ENCODE peak calls at places on chromosome 6, in nine cellular contexts. X is fibroblast of pulmonary artery; S is EH; G is kidney tubule cell; Y is nephron progenitor cell; D is T-helper 2 cell; J is HS-5; U is activated naive CD4-positive, alpha-beta T cell treated with Interleukin-2 at 50 U/mL for 16 hours; C is HTR-8/SVneo. O is an unnamed sample.

GRCh38 chr6:145139451-145139850 is 595.9 kb downstream of the EPM2A start:
- DNase-seq in D (no peak), Y (no peak), J (peak; percentile 19), C (no peak), G (no peak), S (peak; percentile 9), U (no peak), X (no peak), O (no peak)

GRCh38 chr6:168226832-168227434 is 92.6 kb downstream of the DACT2 start:
- DNase-seq in C (no peak), D (no peak), J (no peak), U (no peak), S (no peak), X (no peak), G (no peak), Y (no peak), O (no peak)

GRCh38 chr6:47275640-47276039 is 34.1 kb downstream of the TNFRSF21 start:
- DNase-seq in X (no peak), C (no peak), U (no peak), D (no peak), J (no peak), Y (no peak), G (no peak), S (no peak), O (no peak)

GRCh38 chr6:170152989-170153388 is 137.9 kb downstream of the DLL1 start:
- DNase-seq in X (peak; percentile 20), G (peak; percentile 75), U (no peak), C (peak; percentile 51), D (no peak), S (no peak), J (no peak), Y (no peak), O (no peak)

GRCh38 chr6:156993713-156994112 is 216.5 kb downstream of the ARID1B start:
- DNase-seq in S (no peak), J (no peak), C (no peak), D (no peak), G (no peak), X (no peak), U (no peak), Y (no peak), O (no peak)

GRCh38 chr6:53643481-53643965 is 22.0 kb downstream of the KLHL31 start:
- DNase-seq in D (no peak), C (no peak), J (no peak), X (no peak), Y (no peak), G (no peak), S (no peak), U (no peak), O (no peak)

GRCh38 chr6:166275714-166276166 is 32.5 kb downstream of the PRR18 start:
- DNase-seq in Y (peak; percentile 88), G (peak; percentile 61), U (peak; percentile 84), C (peak; percentile 52), S (peak; percentile 50), X (peak; percentile 50), D (peak; percentile 67), J (no peak), O (peak; percentile 81)

GRCh38 chr6:167769408-167770190 is 57.1 kb upstream of the AFDN start:
- DNase-seq in S (no peak), U (no peak), X (no peak), C (no peak), D (no peak), G (peak; percentile 29), Y (no peak), J (no peak), O (no peak)

GRCh38 chr6:43858161-43859153 is 88.4 kb downstream of the VEGFA start:
- DNase-seq in U (no peak), C (no peak), Y (peak; percentile 63), J (no peak), G (no peak), X (no peak), D (no peak), S (no peak), O (no peak)

GRCh38 chr6:153312633-153313032 is 181.6 kb upstream of the RGS17 start:
- DNase-seq in U (no peak), J (peak; percentile 28), C (peak; percentile 13), Y (peak; percentile 25), S (peak; percentile 42), D (no peak), X (peak; percentile 67), G (peak; percentile 69), O (peak; percentile 42)

GRCh38 chr6:44120692-44121443 is 6.4 kb downstream of the MRPL14 start:
- DNase-seq in X (no peak), C (no peak), Y (no peak), D (no peak), G (peak; percentile 42), J (no peak), S (no peak), U (no peak), O (no peak)